ENCODE peak calls at places on chromosomes 11 and 22, in five cellular contexts. T is thyroid gland, O is AG09309, N is fibroblast of villous mesenchyme, S is keratinocyte. H is an unnamed sample.

GRCh38 chr22:43996170-43996980 is 27.7 kb upstream of the PARVB start:
- DNase-seq in T (peak; percentile 21), O (no peak), N (no peak), S (no peak), H (no peak)

GRCh38 chr22:20406686-20407408 is 12.9 kb downstream of the ZNF74 start:
- DNase-seq in T (no peak), O (no peak), N (no peak), S (no peak), H (no peak)

GRCh38 chr11:120170741-120171261 is 32.9 kb upstream of the TRIM29 start:
- DNase-seq in T (no peak), O (no peak), N (no peak), S (no peak), H (no peak)

GRCh38 chr11:22763166-22763565 is 66.4 kb downstream of the SVIP start:
- DNase-seq in T (no peak), O (no peak), N (no peak), S (no peak), H (peak; percentile 19)

GRCh38 chr11:33160147-33160546 is 1.1 kb downstream of the CSTF3 start:
- DNase-seq in T (no peak), O (no peak), N (peak; percentile 62), S (no peak), H (no peak)

GRCh38 chr11:26578998-26579635 is 7.1 kb upstream of the MUC15 start:
- DNase-seq in T (no peak), O (no peak), N (peak; percentile 31), S (peak; percentile 23), H (no peak)

GRCh38 chr11:75052457-75052856 is 44.2 kb downstream of the OR2AT4 start:
- DNase-seq in T (no peak), O (no peak), N (no peak), S (no peak), H (no peak)

GRCh38 chr11:10298342-10298741 is 4.3 kb upstream of the SBF2 start:
- DNase-seq in T (peak; percentile 68), O (no peak), N (peak; percentile 92), S (no peak), H (no peak)

GRCh38 chr11:92675303-92675702 is 294.1 kb upstream of the MTNR1B start:
- DNase-seq in T (no peak), O (no peak), N (no peak), S (no peak), H (no peak)

GRCh38 chr11:31096191-31096590 is 273.3 kb downstream of the DCDC1 start:
- DNase-seq in T (no peak), O (no peak), N (no peak), S (no peak), H (no peak)

GRCh38 chr22:40618400-40618799 is 18.1 kb downstream of the MRTFA start:
- DNase-seq in T (no peak), O (no peak), N (no peak), S (no peak), H (no peak)

GRCh38 chr22:45974498-45974897 is 2.5 kb downstream of the WNT7B start:
- DNase-seq in T (no peak), O (no peak), N (no peak), S (no peak), H (no peak)

GRCh38 chr22:45977551-45978274 is 751 bp upstream of the WNT7B start:
- DNase-seq in T (no peak), O (no peak), N (no peak), S (no peak), H (no peak)

GRCh38 chr22:45977003-45977395 is at the start of gene WNT7B:
- DNase-seq in T (peak; percentile 46), O (no peak), N (no peak), S (no peak), H (no peak)

GRCh38 chr22:45976351-45977002 is 485 bp downstream of the WNT7B start:
- DNase-seq in T (no peak), O (no peak), N (no peak), S (no peak), H (no peak)

DNA sequence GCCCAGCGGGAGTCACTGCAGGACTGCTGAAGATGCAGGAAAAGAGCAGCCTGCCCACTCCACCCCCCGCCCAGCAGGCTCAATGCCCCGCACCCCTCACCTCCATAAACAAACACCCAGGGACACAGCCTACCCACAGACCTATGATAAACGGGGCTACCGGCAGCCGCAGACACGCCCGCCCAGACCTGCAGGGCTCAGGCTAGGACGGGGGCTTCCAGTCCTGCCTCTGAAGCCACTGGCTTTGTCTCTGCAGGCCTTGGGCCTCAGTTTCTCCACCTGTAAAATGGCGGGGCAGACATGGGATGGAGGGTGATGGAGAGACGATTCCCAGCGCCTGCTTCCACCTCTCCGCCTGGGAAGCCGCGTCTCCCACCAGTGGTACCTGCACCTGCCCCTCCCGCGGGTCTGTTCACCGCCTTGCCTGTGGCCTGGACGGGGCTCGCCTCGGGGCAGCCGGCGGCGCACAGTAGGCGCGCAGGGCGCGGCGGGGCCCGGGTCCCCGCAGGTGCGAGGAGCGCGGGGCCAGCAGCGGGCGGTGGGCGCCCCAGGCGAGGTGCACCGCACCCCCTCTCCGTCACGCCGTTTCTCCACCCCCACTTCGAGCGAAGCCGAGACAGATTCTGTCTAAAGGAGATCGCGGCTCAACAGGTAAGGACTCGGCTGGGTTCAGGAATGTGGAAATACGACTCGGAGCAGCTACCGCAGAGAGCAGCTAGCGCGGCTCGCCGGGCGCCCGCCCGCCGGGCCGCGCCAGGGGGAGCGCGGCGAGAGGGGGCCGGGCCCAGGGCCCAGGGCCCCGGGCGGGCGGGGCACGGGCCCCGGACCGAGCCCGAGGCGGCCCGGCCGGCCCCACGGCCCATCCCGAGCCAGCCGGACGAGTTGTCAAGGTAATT is 1.4 kb downstream of the WNT7B start:
- DNase-seq in T (peak; percentile 63), O (no peak), N (no peak), S (no peak), H (no peak)
- H3K4me3 ChIP-seq in T (no peak overlapping the region), O (no peak overlapping the region), N (no peak overlapping the region), S (peak overlapping the region; percentile 19), H (no peak overlapping the region)

DNA sequence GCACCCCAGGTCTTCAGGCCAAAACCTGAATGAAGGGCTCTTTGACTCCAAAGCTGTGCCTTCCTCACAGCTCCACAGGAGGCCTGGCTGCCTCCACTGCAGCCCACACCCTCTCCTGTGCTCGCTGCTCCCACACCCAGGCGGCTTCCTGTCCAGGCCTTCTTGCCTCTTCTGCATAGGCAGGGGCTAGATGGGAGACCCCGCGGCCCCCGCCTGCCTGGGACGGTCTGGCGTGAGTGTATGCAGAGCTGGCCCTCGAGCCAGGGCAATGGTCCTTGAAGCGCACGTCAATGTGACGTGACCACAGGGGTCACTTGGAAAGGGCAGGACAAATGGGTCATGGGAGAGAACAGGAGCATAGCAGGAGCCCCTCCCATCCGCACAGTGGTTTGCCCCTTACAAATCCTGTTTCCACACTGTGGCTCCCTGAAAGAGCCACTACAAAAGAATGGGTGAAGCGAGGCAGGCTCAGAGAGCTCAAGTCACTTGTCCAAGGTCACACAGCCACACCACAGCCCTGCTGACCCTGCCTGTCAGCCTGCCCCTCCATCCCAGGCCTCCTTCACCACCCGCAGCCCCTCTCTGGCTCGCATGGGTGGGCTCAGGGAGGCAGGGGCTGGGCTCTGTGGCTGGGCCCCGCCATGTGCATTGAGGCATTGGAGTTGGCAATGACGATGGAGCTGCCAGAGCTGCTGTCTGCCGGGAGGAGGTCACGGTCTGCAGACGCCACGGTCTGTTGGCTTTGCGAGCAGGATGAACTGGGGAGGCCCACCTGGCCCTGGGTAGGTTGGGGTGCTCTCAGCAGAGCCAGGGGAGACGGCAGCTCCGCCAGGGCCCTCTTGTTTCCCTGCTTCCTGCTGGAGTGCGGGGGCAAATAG is 71.2 kb upstream of the WNT11 start:
- DNase-seq in T (peak; percentile 32), O (no peak), N (no peak), S (no peak), H (no peak)
- TF ChIP-seq CTCF in T (no peak), O (no peak), N (no peak), S (no peak), H (no peak)

DNA sequence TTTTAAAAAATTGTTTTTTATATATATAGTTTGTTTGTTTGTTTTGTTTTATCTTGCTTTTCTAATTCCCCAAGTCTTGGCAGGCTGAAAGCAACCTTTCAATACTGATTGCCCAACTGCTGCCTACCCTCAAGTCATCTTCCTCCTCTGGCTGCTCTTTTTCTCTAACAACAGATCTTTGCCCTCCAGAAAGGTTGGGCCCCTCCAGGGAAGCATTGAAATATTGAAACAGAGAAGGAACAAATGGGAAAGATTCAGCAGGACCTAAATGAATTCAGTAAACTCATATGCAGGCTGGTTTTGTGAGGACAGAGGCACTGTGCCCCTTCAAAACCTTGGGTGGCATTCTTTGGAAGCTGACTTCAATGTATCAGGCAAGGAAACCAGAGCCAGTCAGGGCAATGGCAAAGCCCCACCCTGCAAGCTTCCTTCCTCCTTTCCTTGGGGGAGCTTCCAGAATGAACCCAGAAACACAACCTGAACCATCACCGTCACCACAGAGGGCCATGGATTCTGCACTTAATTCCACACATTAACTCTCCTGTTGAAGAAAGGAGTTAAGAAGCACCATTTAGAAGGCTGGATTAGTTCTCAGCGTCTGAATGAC is 815 bp upstream of the MS4A6A start:
- DNase-seq in T (no peak), O (no peak), N (no peak), S (no peak), H (no peak)
- H3K4me3 ChIP-seq in T (no peak overlapping the region), O (no peak overlapping the region), N (no peak overlapping the region), S (no peak overlapping the region), H (no peak overlapping the region)

DNA sequence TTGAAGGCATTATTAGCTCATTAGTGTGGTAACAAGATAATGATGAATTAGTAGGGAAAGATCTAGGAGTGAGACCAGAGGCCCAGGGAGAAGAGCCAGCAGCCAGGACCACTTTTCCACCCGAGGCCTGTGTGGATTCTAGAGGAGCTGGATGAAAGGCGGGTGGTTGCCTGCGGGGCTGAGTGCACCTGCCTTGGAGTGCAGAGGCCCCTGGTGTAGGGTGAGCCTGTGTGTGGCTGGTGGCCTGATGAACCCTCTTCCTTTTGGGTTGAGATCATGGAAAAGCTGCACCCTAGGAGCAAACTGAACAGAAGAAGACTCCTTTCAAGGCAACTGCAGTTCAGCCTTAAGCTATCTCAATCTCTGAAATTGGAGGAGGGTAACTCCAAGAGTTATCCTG is 5.9 kb upstream of the TP53AIP1 start:
- DNase-seq in T (no peak), O (no peak), N (peak; percentile 19), S (no peak), H (no peak)
- TF ChIP-seq CTCF in T (no peak), O (peak; percentile 17), N (peak; percentile 49), S (peak; percentile 62), H (peak; percentile 36)

DNA sequence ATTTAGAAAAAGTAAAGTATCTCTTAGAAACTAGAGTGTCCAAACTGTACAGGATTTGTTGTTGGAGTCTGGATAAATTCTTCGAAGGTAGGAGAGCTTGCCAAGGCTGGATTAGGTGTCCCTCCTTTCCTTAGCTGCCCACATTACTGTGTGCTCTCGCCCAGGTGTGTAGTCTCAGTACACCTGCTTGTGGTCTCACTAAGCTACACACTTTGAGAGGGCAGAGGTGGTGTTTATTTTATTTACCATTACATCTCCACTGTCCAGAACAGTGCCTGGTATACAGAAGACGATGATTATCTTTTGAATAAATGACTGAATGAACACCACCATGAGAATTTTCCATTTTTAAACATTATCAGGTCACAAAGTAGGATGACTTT is 36.5 kb downstream of the VSIG10L2 start:
- DNase-seq in T (no peak), O (no peak), N (no peak), S (no peak), H (no peak)
- H3K4me3 ChIP-seq in T (no peak overlapping the region), O (no peak overlapping the region), N (no peak overlapping the region), S (no peak overlapping the region), H (no peak overlapping the region)

DNA sequence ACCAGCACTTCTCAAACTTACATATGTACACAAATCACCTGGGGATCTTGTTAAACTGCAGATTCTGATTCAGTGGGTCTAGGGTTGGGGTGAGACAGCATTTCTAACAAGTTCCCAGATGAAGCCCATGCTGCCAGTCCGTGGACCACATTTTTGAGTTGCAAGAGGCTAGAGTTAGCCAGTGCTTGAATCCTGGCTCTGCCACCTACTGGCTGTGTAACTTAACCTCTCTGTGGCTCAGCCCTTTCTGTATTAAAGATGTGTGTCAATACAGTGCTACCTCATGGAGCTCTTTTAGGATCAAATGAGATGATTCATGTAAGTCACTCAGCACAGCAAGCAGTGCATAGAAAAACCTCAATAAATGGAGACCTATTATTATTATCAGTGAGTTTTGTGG is 90.2 kb upstream of the ISX start:
- DNase-seq in T (no peak), O (no peak), N (no peak), S (no peak), H (no peak)
- TF ChIP-seq CTCF in T (no peak), O (no peak), N (no peak), S (peak; percentile 48), H (no peak)